ENCODE peak calls at places on chromosome 2, in seven cellular contexts. Q is PC-9, C is fibroblast of the aortic adventitia, I is AG09309, X is choroid plexus epithelial cell, V is tibial artery, Z is foreskin fibroblast. O is an unnamed sample.

GRCh38 chr2:141554810-141555209 is 576.0 kb downstream of the LRP1B start:
- DNase-seq in Q (no peak), C (peak), I (no peak), X (peak), V (no peak), Z (peak), O (peak)

GRCh38 chr2:138170495-138170894 is 206.2 kb downstream of the HNMT start:
- DNase-seq in Q (no peak), C (no peak), I (no peak), X (no peak), V (no peak), Z (no peak), O (no peak)

GRCh38 chr2:132871829-132872228 is 201.8 kb upstream of the LYPD1 start:
- DNase-seq in Q (no peak), C (no peak), I (no peak), X (no peak), V (no peak), Z (no peak), O (no peak)

GRCh38 chr2:185583058-185583816 is 155.4 kb upstream of the FSIP2 start:
- DNase-seq in Q (peak), C (peak), I (no peak), X (peak), V (no peak), Z (no peak), O (peak)

GRCh38 chr2:18518116-18519111 is 42.0 kb downstream of the RDH14 start:
- DNase-seq in Q (peak), C (peak), I (no peak), X (peak), V (no peak), Z (peak), O (peak)

GRCh38 chr2:124149571-124149970 is 124.5 kb downstream of the CNTNAP5 start:
- DNase-seq in Q (no peak), C (no peak), I (no peak), X (no peak), V (no peak), Z (no peak), O (peak)

GRCh38 chr2:18436408-18437077 is 123.9 kb downstream of the RDH14 start:
- DNase-seq in Q (no peak), C (peak), I (no peak), X (peak), V (no peak), Z (no peak), O (no peak)

GRCh38 chr2:178404380-178404767 is 46.6 kb downstream of the PRKRA start:
- DNase-seq in Q (no peak), C (no peak), I (peak), X (peak), V (no peak), Z (peak), O (no peak)

GRCh38 chr2:215881582-215881981 is 131.8 kb downstream of the MREG start:
- DNase-seq in Q (no peak), C (peak), I (no peak), X (no peak), V (no peak), Z (no peak), O (no peak)

GRCh38 chr2:31674446-31674845 is 93.7 kb upstream of the SRD5A2 start:
- DNase-seq in Q (no peak), C (no peak), I (no peak), X (no peak), V (no peak), Z (no peak), O (no peak)

GRCh38 chr2:224816816-224817215 is 100.7 kb upstream of the CCDC195 start:
- DNase-seq in Q (peak), C (peak), I (peak), X (peak), V (no peak), Z (peak), O (no peak)

GRCh38 chr2:132267372-132267771 is 105.6 kb upstream of the ANKRD30BL start:
- DNase-seq in Q (no peak), C (peak), I (no peak), X (no peak), V (no peak), Z (no peak), O (no peak)

GRCh38 chr2:28753043-28753683 is 1.5 kb downstream of the PPP1CB start:
- DNase-seq in Q (peak), C (peak), I (peak), X (peak), V (peak), Z (peak), O (peak)

GRCh38 chr2:46749042-46749461 is 166.6 kb downstream of the MCFD2 start:
- DNase-seq in Q (peak), C (peak), I (peak), X (peak), V (no peak), Z (peak), O (peak)

GRCh38 chr2:109438773-109439191 is 175.0 kb downstream of the SEPTIN10 start:
- DNase-seq in Q (no peak), C (peak), I (peak), X (peak), V (peak), Z (peak), O (no peak)

GRCh38 chr2:157874997-157875719 is 972 bp downstream of the ACVR1 start:
- DNase-seq in Q (peak), C (peak), I (peak), X (peak), V (peak), Z (peak), O (no peak)

GRCh38 chr2:165840333-165840958 is 46.4 kb upstream of the GALNT3 start:
- DNase-seq in Q (no peak), C (no peak), I (no peak), X (no peak), V (no peak), Z (no peak), O (no peak)

GRCh38 chr2:228048838-228049490 is 132.5 kb downstream of the SPHKAP start:
- DNase-seq in Q (peak), C (peak), I (peak), X (peak), V (no peak), Z (peak), O (peak)

GRCh38 chr2:61862085-61862484 is 8.2 kb upstream of the FAM161A start:
- DNase-seq in Q (no peak), C (no peak), I (no peak), X (no peak), V (no peak), Z (no peak), O (no peak)

GRCh38 chr2:46643493-46643892 is 164.1 kb downstream of the TMEM247 start:
- DNase-seq in Q (no peak), C (no peak), I (no peak), X (no peak), V (no peak), Z (no peak), O (no peak)

GRCh38 chr2:172288603-172289002 is 138.8 kb upstream of the ITGA6 start:
- DNase-seq in Q (peak), C (no peak), I (no peak), X (no peak), V (no peak), Z (no peak), O (no peak)

GRCh38 chr2:430280-431040 is 142.6 kb upstream of the ALKAL2 start:
- DNase-seq in Q (no peak), C (no peak), I (no peak), X (no peak), V (no peak), Z (no peak), O (no peak)

GRCh38 chr2:429575-430254 is 141.8 kb upstream of the ALKAL2 start:
- DNase-seq in Q (no peak), C (no peak), I (no peak), X (no peak), V (no peak), Z (no peak), O (no peak)

GRCh38 chr2:436203-436602 is 148.3 kb upstream of the ALKAL2 start:
- DNase-seq in Q (no peak), C (no peak), I (no peak), X (no peak), V (no peak), Z (no peak), O (no peak)

GRCh38 chr2:434625-435024 is 146.7 kb upstream of the ALKAL2 start:
- DNase-seq in Q (no peak), C (no peak), I (no peak), X (no peak), V (no peak), Z (no peak), O (no peak)

DNA sequence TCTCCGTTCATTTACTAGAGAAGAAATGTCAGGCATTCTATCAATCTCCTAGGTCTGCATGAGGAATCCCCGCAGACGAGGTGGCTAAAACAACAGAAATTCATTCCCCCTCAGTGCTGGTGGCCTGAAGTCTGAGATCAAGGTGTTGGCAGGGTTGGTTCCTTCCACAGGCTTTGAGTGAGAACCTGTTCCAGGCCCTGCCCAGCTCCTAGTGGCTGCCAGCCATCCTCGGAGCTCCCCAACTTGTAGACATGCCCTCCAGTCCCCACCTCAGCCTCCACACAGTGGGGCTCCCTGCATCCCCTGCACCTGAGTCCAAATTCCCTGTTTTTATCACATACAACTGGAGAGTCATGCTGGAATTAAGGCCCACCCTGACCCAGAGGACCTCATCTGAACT is 145.3 kb upstream of the ALKAL2 start:
- DNase-seq in Q (no peak), C (no peak), I (no peak), X (no peak), V (no peak), Z (no peak), O (no peak)
- TF ChIP-seq CTCF in Q (no peak), C (no peak), I (no peak), X (no peak), V (no peak), Z (no peak), O (no peak)

GRCh38 chr2:33477473-33478468 is 1.3 kb downstream of the RASGRP3 start:
- DNase-seq in Q (no peak), C (no peak), I (no peak), X (no peak), V (peak), Z (no peak), O (no peak)
- H3K4me3 ChIP-seq in Q (peak), C (no peak), I (no peak), X (no peak), V (no peak), Z (no peak), O (no peak)

GRCh38 chr2:56077352-56077915 is 106.4 kb upstream of the CCDC85A start:
- DNase-seq in Q (peak), C (peak), I (no peak), X (peak), V (no peak), Z (no peak), O (no peak)
- TF ChIP-seq CTCF in Q (peak), C (peak), I (peak), X (peak), V (no peak), Z (peak), O (peak)

GRCh38 chr2:240821429-240821778 is 1.4 kb upstream of the KIF1A start:
- DNase-seq in Q (no peak), C (no peak), I (no peak), X (no peak), V (no peak), Z (no peak), O (no peak)
- H3K4me3 ChIP-seq in Q (no peak), C (no peak), I (no peak), X (no peak), V (no peak), Z (no peak), O (no peak)

GRCh38 chr2:12597555-12597954 is 119.2 kb upstream of the TRIB2 start:
- DNase-seq in Q (no peak), C (no peak), I (no peak), X (no peak), V (no peak), Z (no peak), O (no peak)
- TF ChIP-seq CTCF in Q (no peak), C (no peak), I (no peak), X (no peak), V (no peak), Z (no peak), O (no peak)

GRCh38 chr2:8676915-8677645 is 4.8 kb upstream of the ID2 start:
- DNase-seq in Q (no peak), C (no peak), I (no peak), X (peak), V (peak), Z (no peak), O (no peak)
- H3K4me3 ChIP-seq in Q (no peak), C (peak), I (peak), X (peak), V (peak), Z (peak), O (no peak)

GRCh38 chr2:187590175-187590574 is 35.9 kb upstream of the TFPI start:
- DNase-seq in Q (no peak), C (no peak), I (no peak), X (no peak), V (no peak), Z (no peak), O (no peak)

GRCh38 chr2:187593098-187593497 is 38.9 kb upstream of the TFPI start:
- DNase-seq in Q (no peak), C (no peak), I (no peak), X (no peak), V (no peak), Z (no peak), O (no peak)

GRCh38 chr2:187593697-187594096 is 39.5 kb upstream of the TFPI start:
- DNase-seq in Q (no peak), C (no peak), I (no peak), X (peak), V (no peak), Z (peak), O (no peak)

GRCh38 chr2:187594801-187595200 is 40.6 kb upstream of the TFPI start:
- DNase-seq in Q (no peak), C (peak), I (no peak), X (peak), V (no peak), Z (no peak), O (no peak)
- TF ChIP-seq CTCF in Q (peak), C (no peak), I (no peak), X (peak), V (no peak), Z (no peak), O (peak)

GRCh38 chr2:127027715-127028114 is 79.2 kb downstream of the BIN1 start:
- DNase-seq in Q (no peak), C (no peak), I (no peak), X (no peak), V (no peak), Z (no peak), O (no peak)

GRCh38 chr2:127022817-127023216 is 84.1 kb downstream of the BIN1 start:
- DNase-seq in Q (no peak), C (no peak), I (no peak), X (no peak), V (no peak), Z (no peak), O (no peak)

GRCh38 chr2:127023504-127023903 is 83.5 kb downstream of the BIN1 start:
- DNase-seq in Q (no peak), C (no peak), I (no peak), X (no peak), V (no peak), Z (no peak), O (no peak)

GRCh38 chr2:127025357-127026062 is 81.4 kb downstream of the BIN1 start:
- DNase-seq in Q (no peak), C (peak), I (peak), X (peak), V (peak), Z (peak), O (no peak)

GRCh38 chr2:127024769-127025356 is 82.1 kb downstream of the BIN1 start:
- DNase-seq in Q (no peak), C (no peak), I (no peak), X (peak), V (no peak), Z (no peak), O (no peak)
- H3K4me3 ChIP-seq in Q (no peak), C (peak), I (peak), X (peak), V (peak), Z (peak), O (no peak)

DNA sequence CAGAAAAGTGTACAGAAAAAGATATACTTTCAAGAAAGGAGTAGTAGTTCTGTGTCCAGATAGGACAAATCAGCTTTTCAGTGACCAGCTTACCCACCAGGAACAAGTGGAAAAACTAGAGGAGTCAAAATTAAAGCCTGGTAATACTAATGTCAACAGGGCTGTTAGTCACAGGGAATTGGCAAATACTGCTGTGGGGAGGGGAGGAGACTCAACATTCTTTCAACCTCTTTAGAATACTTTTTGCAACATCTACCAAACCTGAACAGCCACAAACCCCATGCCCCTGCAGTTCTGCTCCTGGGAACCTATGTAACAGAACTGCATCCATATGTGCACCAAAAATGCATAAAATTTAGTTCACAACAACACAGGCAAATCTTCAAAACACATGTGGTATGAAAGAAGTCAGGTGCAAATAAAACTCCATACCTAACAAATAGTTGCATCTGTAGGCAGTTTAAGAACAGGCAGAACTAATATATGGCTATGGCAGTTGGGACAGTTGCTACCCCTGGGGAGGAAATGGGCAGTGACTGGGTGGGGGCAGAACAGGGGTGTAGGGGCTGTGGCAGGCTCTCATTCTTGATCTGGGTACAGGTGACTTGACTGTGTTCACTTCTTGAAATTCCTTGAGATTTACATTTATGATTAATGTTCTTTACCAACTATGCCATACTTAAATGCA is 9.7 kb downstream of the CMPK2 start:
- DNase-seq in Q (no peak), C (no peak), I (no peak), X (peak), V (no peak), Z (no peak), O (no peak)
- TF ChIP-seq CTCF in Q (no peak), C (no peak), I (no peak), X (no peak), V (no peak), Z (no peak), O (no peak)

DNA sequence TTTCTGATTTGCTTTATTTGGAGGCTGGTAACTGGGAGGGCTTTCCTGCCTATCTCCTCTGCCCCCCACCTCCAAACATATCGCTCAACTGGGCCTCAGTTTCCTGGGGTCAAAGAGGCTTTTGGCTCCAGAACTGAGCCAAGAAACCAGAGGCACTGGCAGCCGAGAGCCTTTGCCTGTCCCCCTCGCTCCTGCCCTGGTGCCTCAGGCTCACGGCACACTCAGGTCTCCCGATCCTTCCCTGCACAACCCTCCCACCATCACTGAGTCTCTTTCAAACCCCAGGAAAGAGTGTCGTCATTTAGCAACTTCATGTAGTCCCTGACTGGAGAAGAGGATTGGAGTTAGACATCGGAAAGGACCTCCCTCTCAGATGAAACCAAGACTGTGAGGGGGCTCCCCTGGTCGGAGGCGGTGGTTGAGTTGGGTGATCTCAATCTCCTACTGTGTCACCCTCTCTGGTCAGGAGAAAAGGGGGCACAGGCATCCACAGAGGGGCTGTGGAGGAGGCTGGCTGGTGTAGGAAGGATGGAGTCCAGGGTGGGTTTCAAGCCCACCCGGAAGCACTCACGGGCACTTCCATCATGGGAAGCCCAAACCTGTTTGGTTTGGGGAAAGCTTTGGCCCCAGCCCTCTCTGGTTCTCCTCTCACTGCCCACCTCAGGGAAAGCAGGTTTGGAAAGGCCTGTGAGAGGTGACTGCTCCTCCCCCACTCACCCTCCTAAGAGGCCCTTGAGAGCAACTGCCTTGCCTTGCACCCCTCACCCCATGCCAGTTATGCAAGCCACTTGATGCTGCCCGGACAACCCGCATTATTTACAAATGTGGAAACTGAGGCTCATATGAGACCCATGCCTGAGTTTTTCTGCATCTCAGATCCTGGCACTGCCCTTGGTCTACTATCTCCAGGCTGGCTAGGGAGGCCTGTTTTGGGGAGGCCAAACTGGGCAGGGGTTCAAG is 62.3 kb downstream of the TNS1 start:
- DNase-seq in Q (no peak), C (no peak), I (no peak), X (no peak), V (no peak), Z (no peak), O (no peak)
- H3K4me3 ChIP-seq in Q (no peak), C (no peak), I (no peak), X (no peak), V (peak), Z (no peak), O (no peak)

O was measured in LNCaP clone FGC.